ENCODE peak calls at places on chromosomes 7 and 10, in seven cellular contexts. One of them, this sample, is unnamed.

GRCh38 chr10:96863922-96864543 is 31.9 kb downstream of the LCOR start:
- DNase-seq in posterior cingulate gyrus: no peak
- DNase-seq in AG09309: no peak
- DNase-seq in astrocyte of the spinal cord: peak; percentile 28
- DNase-seq in posterior vena cava: no peak
- DNase-seq in cardiac fibroblast: peak; percentile 31
- DNase-seq in hepatic stellate cell: peak; percentile 15
- DNase-seq in this sample: no peak

GRCh38 chr10:114897593-114897992 is 40.4 kb upstream of the TRUB1 start:
- DNase-seq in posterior cingulate gyrus: no peak
- DNase-seq in AG09309: no peak
- DNase-seq in astrocyte of the spinal cord: no peak
- DNase-seq in posterior vena cava: no peak
- DNase-seq in cardiac fibroblast: no peak
- DNase-seq in hepatic stellate cell: no peak
- DNase-seq in this sample: no peak

GRCh38 chr7:95693551-95694333 is 78.6 kb upstream of the DYNC1I1 start:
- DNase-seq in posterior cingulate gyrus: no peak
- DNase-seq in AG09309: no peak
- DNase-seq in astrocyte of the spinal cord: no peak
- DNase-seq in posterior vena cava: no peak
- DNase-seq in cardiac fibroblast: peak; percentile 34
- DNase-seq in hepatic stellate cell: no peak
- DNase-seq in this sample: no peak

GRCh38 chr10:31101123-31101522 is 69.5 kb upstream of the ZNF438 start:
- DNase-seq in posterior cingulate gyrus: no peak
- DNase-seq in AG09309: peak; percentile 31
- DNase-seq in astrocyte of the spinal cord: peak; percentile 95
- DNase-seq in posterior vena cava: no peak
- DNase-seq in cardiac fibroblast: peak; percentile 63
- DNase-seq in hepatic stellate cell: peak; percentile 57
- DNase-seq in this sample: peak; percentile 76

GRCh38 chr7:128938524-128939074 is 872 bp downstream of the IRF5 start:
- DNase-seq in posterior cingulate gyrus: no peak
- DNase-seq in AG09309: no peak
- DNase-seq in astrocyte of the spinal cord: no peak
- DNase-seq in posterior vena cava: no peak
- DNase-seq in cardiac fibroblast: no peak
- DNase-seq in hepatic stellate cell: no peak
- DNase-seq in this sample: no peak

GRCh38 chr10:89518108-89518507 is 17.3 kb downstream of the SLC16A12 start:
- DNase-seq in posterior cingulate gyrus: no peak
- DNase-seq in AG09309: no peak
- DNase-seq in astrocyte of the spinal cord: peak; percentile 32
- DNase-seq in posterior vena cava: no peak
- DNase-seq in cardiac fibroblast: peak; percentile 43
- DNase-seq in hepatic stellate cell: no peak
- DNase-seq in this sample: no peak

GRCh38 chr10:35940067-35940989 is 298.2 kb upstream of the FZD8 start:
- DNase-seq in posterior cingulate gyrus: no peak
- DNase-seq in AG09309: no peak
- DNase-seq in astrocyte of the spinal cord: peak; percentile 24
- DNase-seq in posterior vena cava: no peak
- DNase-seq in cardiac fibroblast: peak; percentile 32
- DNase-seq in hepatic stellate cell: no peak
- DNase-seq in this sample: no peak

GRCh38 chr7:157194948-157195347 is 56.2 kb downstream of the UBE3C start:
- DNase-seq in posterior cingulate gyrus: no peak
- DNase-seq in AG09309: no peak
- DNase-seq in astrocyte of the spinal cord: no peak
- DNase-seq in posterior vena cava: no peak
- DNase-seq in cardiac fibroblast: no peak
- DNase-seq in hepatic stellate cell: no peak
- DNase-seq in this sample: no peak

GRCh38 chr10:92421550-92421949 is 130.6 kb downstream of the MARCHF5 start:
- DNase-seq in posterior cingulate gyrus: no peak
- DNase-seq in AG09309: no peak
- DNase-seq in astrocyte of the spinal cord: no peak
- DNase-seq in posterior vena cava: no peak
- DNase-seq in cardiac fibroblast: no peak
- DNase-seq in hepatic stellate cell: no peak
- DNase-seq in this sample: no peak

This sample was measured in kidney.